ENCODE peak calls at places on chromosome 14, in eight cellular contexts. W, P, K, T, D, Q, A and L are unnamed samples.

GRCh38 chr14:95465358-95465757 is 51.1 kb downstream of the SYNE3 start:
- DNase-seq in A (no peak), D (no peak), W (no peak), T (no peak), K (no peak), Q (no peak), P (no peak), L (no peak)

GRCh38 chr14:100965296-100965695 is 61.8 kb upstream of the RTL1 start:
- DNase-seq in Q (no peak), W (no peak), P (no peak), A (no peak), K (no peak), D (no peak), T (no peak), L (no peak)

GRCh38 chr14:60195179-60195810 is 30.1 kb upstream of the DHRS7 start:
- DNase-seq in T (no peak), D (no peak), P (peak), K (no peak), Q (no peak), W (peak), A (no peak), L (no peak)

GRCh38 chr14:102777711-102778615 is 714 bp downstream of the TRAF3 start:
- DNase-seq in P (peak), D (no peak), A (peak), W (no peak), Q (no peak), T (peak), K (peak), L (no peak)

GRCh38 chr14:20262642-20263128 is 23.6 kb downstream of the OR11H4 start:
- DNase-seq in A (no peak), Q (no peak), D (no peak), P (peak), W (no peak), K (peak), T (no peak), L (no peak)

GRCh38 chr14:60514378-60515243 is 5.7 kb downstream of the SIX6 start:
- DNase-seq in D (no peak), W (no peak), P (no peak), A (peak), K (peak), Q (no peak), T (peak), L (peak)

GRCh38 chr14:58969951-58970751 is 218.3 kb upstream of the DAAM1 start:
- DNase-seq in A (no peak), P (no peak), D (no peak), T (peak), K (peak), Q (no peak), W (no peak), L (no peak)

GRCh38 chr14:20836668-20837338 is 34.2 kb upstream of the RNASE1 start:
- DNase-seq in D (no peak), P (no peak), K (peak), A (peak), T (peak), W (no peak), Q (no peak), L (no peak)

GRCh38 chr14:63290741-63291286 is 27.9 kb downstream of the GPHB5 start:
- DNase-seq in D (no peak), W (no peak), A (no peak), P (no peak), Q (no peak), K (no peak), T (no peak), L (no peak)

GRCh38 chr14:94650806-94651805 is 38.9 kb downstream of the SERPINA3 start:
- DNase-seq in A (no peak), T (no peak), K (no peak), W (no peak), Q (no peak), P (no peak), D (no peak), L (peak)

GRCh38 chr14:61813101-61813596 is 50.9 kb downstream of the SNAPC1 start:
- DNase-seq in K (no peak), D (no peak), W (no peak), Q (no peak), P (no peak), A (no peak), T (no peak), L (no peak)

GRCh38 chr14:53894456-53894855 is 62.2 kb downstream of the BMP4 start:
- DNase-seq in P (no peak), T (no peak), A (no peak), W (no peak), Q (no peak), D (no peak), K (peak), L (no peak)